ENCODE peak calls at places on chromosomes 12 and 14, in five cellular contexts. One of them, this sample, is unnamed.

GRCh38 chr14:71001742-71002141 is 94.5 kb downstream of the PCNX1 start:
- DNase-seq in right atrium auricular region: no peak
- DNase-seq in GDM1: no peak
- DNase-seq in Kasumi-1: no peak
- DNase-seq in effector memory CD8-positive, alpha-beta T cell: no peak
- DNase-seq in this sample: no peak

GRCh38 chr14:96225745-96226151 is 21.1 kb downstream of the BDKRB2 start:
- DNase-seq in right atrium auricular region: no peak
- DNase-seq in GDM1: no peak
- DNase-seq in Kasumi-1: no peak
- DNase-seq in effector memory CD8-positive, alpha-beta T cell: no peak
- DNase-seq in this sample: no peak

GRCh38 chr12:56995930-56996496 is 10.3 kb downstream of the ZBTB39 start:
- DNase-seq in right atrium auricular region: peak
- DNase-seq in GDM1: no peak
- DNase-seq in Kasumi-1: no peak
- DNase-seq in effector memory CD8-positive, alpha-beta T cell: no peak
- DNase-seq in this sample: no peak

GRCh38 chr14:51529731-51530130 is 122.0 kb upstream of the FRMD6 start:
- DNase-seq in right atrium auricular region: no peak
- DNase-seq in GDM1: no peak
- DNase-seq in Kasumi-1: no peak
- DNase-seq in effector memory CD8-positive, alpha-beta T cell: no peak
- DNase-seq in this sample: no peak

GRCh38 chr14:60509438-60510253 is 700 bp downstream of the SIX6 start:
- DNase-seq in right atrium auricular region: no peak
- DNase-seq in GDM1: no peak
- DNase-seq in Kasumi-1: no peak
- DNase-seq in effector memory CD8-positive, alpha-beta T cell: no peak
- DNase-seq in this sample: no peak

GRCh38 chr12:132653567-132654290 is 33.4 kb downstream of the POLE start:
- DNase-seq in right atrium auricular region: no peak
- DNase-seq in GDM1: no peak
- DNase-seq in Kasumi-1: no peak
- DNase-seq in effector memory CD8-positive, alpha-beta T cell: no peak
- DNase-seq in this sample: no peak

GRCh38 chr12:53231859-53232640 is at the start of gene RARG:
- DNase-seq in right atrium auricular region: peak
- DNase-seq in GDM1: no peak
- DNase-seq in Kasumi-1: no peak
- DNase-seq in effector memory CD8-positive, alpha-beta T cell: peak
- DNase-seq in this sample: no peak

GRCh38 chr14:22664261-22664660 is 20.1 kb upstream of the OR6J1 start:
- DNase-seq in right atrium auricular region: no peak
- DNase-seq in GDM1: no peak
- DNase-seq in Kasumi-1: no peak
- DNase-seq in effector memory CD8-positive, alpha-beta T cell: no peak
- DNase-seq in this sample: no peak

GRCh38 chr14:102504951-102505600 is 4.5 kb downstream of the ANKRD9 start:
- DNase-seq in right atrium auricular region: no peak
- DNase-seq in GDM1: no peak
- DNase-seq in Kasumi-1: no peak
- DNase-seq in effector memory CD8-positive, alpha-beta T cell: no peak
- DNase-seq in this sample: no peak

GRCh38 chr12:67647547-67648305 is 819 bp upstream of the DYRK2 start:
- DNase-seq in right atrium auricular region: peak
- DNase-seq in GDM1: no peak
- DNase-seq in Kasumi-1: peak
- DNase-seq in effector memory CD8-positive, alpha-beta T cell: peak
- DNase-seq in this sample: peak

GRCh38 chr12:58412466-58412865 is 471.1 kb downstream of the ATP23 start:
- DNase-seq in right atrium auricular region: no peak
- DNase-seq in GDM1: no peak
- DNase-seq in Kasumi-1: no peak
- DNase-seq in effector memory CD8-positive, alpha-beta T cell: no peak
- DNase-seq in this sample: no peak

GRCh38 chr14:53491256-53491905 is 338.3 kb upstream of the DDHD1 start:
- DNase-seq in right atrium auricular region: no peak
- DNase-seq in GDM1: no peak
- DNase-seq in Kasumi-1: no peak
- DNase-seq in effector memory CD8-positive, alpha-beta T cell: no peak
- DNase-seq in this sample: no peak

GRCh38 chr14:59463773-59464650 is 1.2 kb downstream of the GPR135 start:
- DNase-seq in right atrium auricular region: no peak
- DNase-seq in GDM1: no peak
- DNase-seq in Kasumi-1: no peak
- DNase-seq in effector memory CD8-positive, alpha-beta T cell: no peak
- DNase-seq in this sample: no peak

GRCh38 chr14:79631276-79631675 is 580.0 kb downstream of the DIO2 start:
- DNase-seq in right atrium auricular region: no peak
- DNase-seq in GDM1: no peak
- DNase-seq in Kasumi-1: no peak
- DNase-seq in effector memory CD8-positive, alpha-beta T cell: no peak
- DNase-seq in this sample: no peak

GRCh38 chr12:989751-990278 is 1.2 kb upstream of the ERC1 start:
- DNase-seq in right atrium auricular region: peak
- DNase-seq in GDM1: no peak
- DNase-seq in Kasumi-1: peak
- DNase-seq in effector memory CD8-positive, alpha-beta T cell: no peak
- DNase-seq in this sample: no peak

GRCh38 chr12:9372202-9372601 is 164.0 kb upstream of the PZP start:
- DNase-seq in right atrium auricular region: no peak
- DNase-seq in GDM1: no peak
- DNase-seq in Kasumi-1: peak
- DNase-seq in effector memory CD8-positive, alpha-beta T cell: no peak
- DNase-seq in this sample: no peak

GRCh38 chr12:21551811-21552469 is 25.8 kb downstream of the SPX start:
- DNase-seq in right atrium auricular region: no peak
- DNase-seq in GDM1: no peak
- DNase-seq in Kasumi-1: no peak
- DNase-seq in effector memory CD8-positive, alpha-beta T cell: no peak
- DNase-seq in this sample: no peak

This sample was measured in cardiac septum.